ENCODE peak calls at places on chromosomes 7 and 10, in five cellular contexts. L, H, S, V and D are unnamed samples.

GRCh38 chr7:157505646-157506045 is 168.8 kb downstream of the DNAJB6 start:
- DNase-seq in L (no peak), H (no peak), S (no peak), V (no peak), D (no peak)

GRCh38 chr10:7666253-7667023 is at the start of gene ITIH5:
- DNase-seq in L (no peak), H (no peak), S (no peak), V (no peak), D (no peak)

GRCh38 chr10:25159591-25159990 is 15.2 kb upstream of the GPR158 start:
- DNase-seq in L (no peak), H (no peak), S (no peak), V (no peak), D (no peak)

GRCh38 chr7:12729112-12729511 is 41.7 kb downstream of the ARL4A start:
- DNase-seq in L (no peak), H (peak; percentile 84), S (peak; percentile 73), V (no peak), D (no peak)

GRCh38 chr10:32160866-32161265 is 104.6 kb upstream of the KIF5B start:
- DNase-seq in L (no peak), H (no peak), S (no peak), V (no peak), D (no peak)

GRCh38 chr10:73886085-73886529 is 11.8 kb upstream of the CAMK2G start:
- DNase-seq in L (peak; percentile 84), H (peak; percentile 67), S (peak; percentile 75), V (no peak), D (no peak)

GRCh38 chr10:110751845-110752244 is 107.7 kb downstream of the RBM20 start:
- DNase-seq in L (no peak), H (no peak), S (no peak), V (no peak), D (no peak)

GRCh38 chr10:62335326-62335725 is 38.8 kb upstream of the ZNF365 start:
- DNase-seq in L (no peak), H (no peak), S (no peak), V (no peak), D (no peak)

GRCh38 chr7:29923231-29923630 is 66.4 kb downstream of the SCRN1 start:
- DNase-seq in L (no peak), H (no peak), S (no peak), V (no peak), D (no peak)

DNA sequence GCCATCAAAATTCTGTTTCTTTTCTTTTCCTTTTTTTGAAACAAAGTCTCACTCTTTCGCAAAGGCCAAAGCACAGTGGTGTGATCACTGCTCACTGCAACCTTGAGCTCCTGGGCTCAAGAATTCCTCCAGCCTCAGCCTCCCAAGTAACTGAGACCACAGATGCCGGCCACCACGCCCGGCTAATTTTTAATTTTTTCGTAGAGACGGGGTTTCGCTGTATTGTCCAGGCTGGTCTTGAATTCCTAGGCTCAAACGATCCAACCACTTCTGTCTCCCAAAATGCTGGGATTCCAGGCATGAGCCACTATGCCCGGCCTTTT is 25.7 kb upstream of the TRIM56 start:
- DNase-seq in L (no peak), H (no peak), S (no peak), V (no peak), D (no peak)
- TF ChIP-seq EP300 in L (no peak), H (no peak), S (no peak), V (no peak), D (no peak)

GRCh38 chr7:148964510-148965267 is 63.6 kb downstream of the PDIA4 start:
- DNase-seq in L (peak; percentile 60), H (no peak), S (peak; percentile 32), V (no peak), D (no peak)

GRCh38 chr7:148963583-148964509 is 64.5 kb downstream of the PDIA4 start:
- DNase-seq in L (peak; percentile 63), H (no peak), S (no peak), V (no peak), D (no peak)

GRCh38 chr7:148959726-148960125 is 68.6 kb downstream of the PDIA4 start:
- DNase-seq in L (no peak), H (no peak), S (no peak), V (no peak), D (no peak)

GRCh38 chr7:148962515-148962822 is 65.8 kb downstream of the PDIA4 start:
- DNase-seq in L (no peak), H (no peak), S (no peak), V (no peak), D (no peak)

DNA sequence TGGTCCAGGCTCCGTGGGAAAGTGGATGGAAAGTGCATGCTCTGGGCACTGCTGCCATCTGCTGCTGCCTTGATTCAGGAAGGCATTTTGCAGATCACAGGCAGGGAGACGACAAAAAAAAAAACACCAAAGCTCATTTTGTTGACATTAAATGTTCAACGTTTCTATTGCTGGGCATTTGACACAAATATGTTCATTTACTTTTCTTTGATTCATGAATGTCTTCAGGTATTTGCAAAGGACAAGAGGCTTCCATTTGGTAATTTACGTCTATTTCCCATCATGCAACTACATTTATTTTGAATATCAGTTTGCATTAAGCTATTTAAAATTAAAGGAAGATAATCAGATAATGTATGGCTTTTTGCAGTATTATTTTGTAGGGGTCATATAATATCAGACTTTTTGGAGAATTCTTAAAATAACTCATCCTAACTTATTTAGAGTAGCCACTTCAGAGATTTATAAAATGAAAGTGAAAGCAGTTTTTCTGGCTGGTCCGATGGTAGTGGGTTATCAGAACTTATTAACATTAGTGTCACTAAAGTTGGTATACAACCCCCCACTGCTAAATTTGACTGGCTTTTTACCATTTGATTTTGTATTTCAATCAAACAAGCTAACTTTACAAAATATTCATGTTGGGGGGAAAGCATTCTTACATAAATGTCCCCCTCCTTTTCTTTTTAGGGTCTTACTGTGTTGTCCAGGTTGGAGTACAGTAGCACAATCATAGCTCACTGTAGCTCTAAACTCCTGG is 65.3 kb downstream of the PDIA4 start:
- DNase-seq in L (peak; percentile 72), H (peak; percentile 61), S (peak; percentile 73), V (no peak), D (no peak)
- TF ChIP-seq EP300 in L (no peak), H (no peak), S (no peak), V (no peak), D (no peak)

DNA sequence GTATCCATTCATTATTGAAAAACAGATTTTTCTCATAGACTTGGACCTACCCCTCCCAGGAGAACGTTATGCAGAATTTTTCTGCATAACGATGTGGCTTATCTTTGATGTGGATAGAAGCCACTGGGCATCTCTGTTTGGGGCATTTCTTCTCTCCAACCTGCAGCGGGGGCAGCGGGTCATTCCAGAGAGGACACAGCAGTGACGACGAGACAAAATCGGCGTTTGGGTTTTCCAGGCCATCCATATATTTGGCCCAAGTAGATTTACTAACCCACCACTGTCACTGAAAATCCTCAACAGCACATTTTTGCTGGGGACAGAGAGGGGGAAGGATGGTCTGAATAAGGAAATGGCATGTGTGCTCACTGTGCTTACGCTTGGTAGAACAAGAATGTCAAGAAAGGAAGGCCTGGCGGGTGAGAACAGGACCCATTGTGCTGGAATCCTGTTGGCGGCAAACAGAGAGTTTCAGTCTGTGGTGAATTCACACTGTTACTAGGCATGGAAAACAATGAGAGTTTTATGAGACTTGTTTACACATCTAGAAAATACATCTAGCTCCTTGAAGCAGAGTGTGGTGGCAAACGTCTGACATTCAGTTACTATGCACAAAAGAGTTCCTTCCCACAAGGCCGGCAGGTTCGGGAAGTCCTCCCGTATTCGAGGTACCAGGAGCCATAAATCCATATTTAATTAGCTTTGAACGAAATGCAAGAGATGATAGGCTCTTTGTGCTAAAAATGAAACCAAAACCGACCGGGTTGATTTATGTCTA is 299.5 kb upstream of the PITRM1 start:
- DNase-seq in L (peak; percentile 43), H (no peak), S (no peak), V (no peak), D (no peak)
- TF ChIP-seq EP300 in L (no peak), H (no peak), S (no peak), V (peak; percentile 89), D (peak; percentile 82)

GRCh38 chr10:17009228-17009700 is 120.3 kb downstream of the CUBN start:
- DNase-seq in L (no peak), H (no peak), S (peak; percentile 59), V (peak; percentile 74), D (no peak)
- TF ChIP-seq EP300 in L (no peak), H (no peak), S (no peak), V (no peak), D (no peak)

DNA sequence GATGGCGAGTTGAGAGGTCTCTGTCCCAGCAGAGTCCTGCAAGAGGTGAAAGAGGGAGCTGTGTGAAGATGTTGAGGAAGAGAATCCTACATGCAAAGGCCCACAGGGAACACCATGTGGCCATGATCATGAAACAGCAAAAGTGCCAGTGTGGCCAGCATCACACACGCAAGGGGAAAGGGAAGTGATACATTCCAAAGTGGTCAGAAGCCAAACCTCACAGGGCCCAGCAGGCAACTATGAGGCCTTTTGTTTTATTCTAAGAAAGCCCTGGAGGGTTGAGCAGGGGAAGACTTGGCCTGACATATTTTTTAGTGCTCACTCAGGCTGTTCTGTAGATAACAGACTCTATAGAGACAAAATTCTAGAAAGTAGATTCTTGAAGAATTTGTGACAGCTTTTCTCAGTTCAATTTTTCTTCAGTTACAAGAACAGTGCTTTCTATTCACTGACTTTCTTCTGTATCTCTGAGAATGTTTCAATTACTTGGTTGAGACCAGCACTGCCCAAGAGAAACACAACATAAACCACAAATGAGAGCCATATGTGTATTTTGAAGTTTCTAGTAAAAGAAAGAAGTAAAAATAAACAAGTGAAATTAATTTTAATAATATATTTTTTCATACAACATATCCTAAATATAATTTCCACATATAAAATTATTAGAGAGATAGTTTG is 82.3 kb downstream of the HTR7 start:
- DNase-seq in L (no peak), H (no peak), S (no peak), V (no peak), D (no peak)
- TF ChIP-seq EP300 in L (no peak), H (no peak), S (no peak), V (no peak), D (no peak)

GRCh38 chr10:117792214-117792613 is 249.7 kb downstream of the EMX2 start:
- DNase-seq in L (no peak), H (no peak), S (no peak), V (no peak), D (no peak)

GRCh38 chr10:117790621-117791020 is 248.1 kb downstream of the EMX2 start:
- DNase-seq in L (no peak), H (no peak), S (no peak), V (no peak), D (no peak)

GRCh38 chr10:117801691-117802090 is 245.1 kb downstream of the RAB11FIP2 start:
- DNase-seq in L (no peak), H (no peak), S (no peak), V (no peak), D (no peak)

GRCh38 chr10:117797286-117797685 is 249.5 kb downstream of the RAB11FIP2 start:
- DNase-seq in L (no peak), H (no peak), S (no peak), V (no peak), D (no peak)

GRCh38 chr10:117796394-117796793 is 250.3 kb downstream of the RAB11FIP2 start:
- DNase-seq in L (no peak), H (no peak), S (no peak), V (no peak), D (no peak)
- TF ChIP-seq EP300 in L (no peak), H (no peak), S (no peak), V (no peak), D (no peak)

GRCh38 chr7:70570029-70570428 is 561.9 kb upstream of the GALNT17 start:
- DNase-seq in L (no peak), H (no peak), S (no peak), V (no peak), D (no peak)

GRCh38 chr7:70566659-70567058 is 565.3 kb upstream of the GALNT17 start:
- DNase-seq in L (no peak), H (no peak), S (no peak), V (no peak), D (no peak)

GRCh38 chr7:70570961-70571360 is 561.0 kb upstream of the GALNT17 start:
- DNase-seq in L (no peak), H (no peak), S (no peak), V (no peak), D (no peak)

GRCh38 chr7:70569335-70569819 is 562.6 kb upstream of the GALNT17 start:
- DNase-seq in L (no peak), H (no peak), S (no peak), V (no peak), D (no peak)

GRCh38 chr7:70568674-70569334 is 563.1 kb upstream of the GALNT17 start:
- DNase-seq in L (no peak), H (peak; percentile 79), S (no peak), V (no peak), D (no peak)
- TF ChIP-seq EP300 in L (no peak), H (no peak), S (no peak), V (no peak), D (no peak)